ENCODE peak calls at places on chromosomes 12 and 14, in seven cellular contexts. Q, R, L, T, J, O and Z are unnamed samples.

GRCh38 chr14:103128631-103129300 is 5.5 kb downstream of the TNFAIP2 start:
- DNase-seq in Q (no peak), R (no peak), L (no peak), T (no peak), J (no peak), O (peak; percentile 58), Z (no peak)

GRCh38 chr12:24860546-24860945 is 88.4 kb downstream of the BCAT1 start:
- DNase-seq in Q (no peak), R (no peak), L (no peak), T (no peak), J (no peak), O (no peak), Z (no peak)

GRCh38 chr12:11787921-11788849 is 138.7 kb downstream of the ETV6 start:
- DNase-seq in Q (no peak), R (no peak), L (no peak), T (no peak), J (no peak), O (no peak), Z (no peak)

GRCh38 chr14:101235042-101235871 is 326.0 kb upstream of the DIO3 start:
- DNase-seq in Q (no peak), R (peak; percentile 42), L (peak; percentile 10), T (peak; percentile 52), J (peak; percentile 73), O (peak; percentile 72), Z (peak; percentile 11)

GRCh38 chr12:69904761-69905160 is 79.7 kb downstream of the MYRFL start:
- DNase-seq in Q (no peak), R (peak; percentile 85), L (no peak), T (no peak), J (peak; percentile 51), O (no peak), Z (no peak)

GRCh38 chr12:79454338-79454777 is 236.4 kb downstream of the PAWR start:
- DNase-seq in Q (no peak), R (peak; percentile 36), L (no peak), T (no peak), J (peak; percentile 10), O (no peak), Z (no peak)

GRCh38 chr12:90064759-90065158 is 356.1 kb upstream of the ATP2B1 start:
- DNase-seq in Q (no peak), R (peak; percentile 20), L (no peak), T (no peak), J (no peak), O (no peak), Z (no peak)

GRCh38 chr12:53049582-53050318 is at the start of gene TNS2:
- DNase-seq in Q (no peak), R (peak; percentile 86), L (no peak), T (no peak), J (peak; percentile 93), O (peak; percentile 41), Z (peak; percentile 41)

GRCh38 chr12:17076335-17076734 is 470.4 kb upstream of the LMO3 start:
- DNase-seq in Q (no peak), R (no peak), L (no peak), T (no peak), J (peak; percentile 42), O (no peak), Z (no peak)

GRCh38 chr12:15883536-15883935 is 1.3 kb downstream of the STRAP start:
- DNase-seq in Q (no peak), R (peak; percentile 24), L (no peak), T (no peak), J (no peak), O (no peak), Z (no peak)